ENCODE peak calls at places on chromosomes 6 and 20, in four cellular contexts. C is AG04450, N is pancreas, V is HFFc6. R is an unnamed sample.

GRCh38 chr6:76592561-76592960 is 520.1 kb upstream of the IMPG1 start:
- DNase-seq in N (no peak), C (no peak), V (no peak), R (no peak)

GRCh38 chr6:39929733-39930461 is 4.4 kb downstream of the MOCS1 start:
- DNase-seq in N (no peak), V (peak; percentile 17), C (no peak), R (no peak)

GRCh38 chr6:161233986-161234620 is 39.8 kb downstream of the AGPAT4 start:
- DNase-seq in C (peak; percentile 83), N (peak; percentile 32), V (peak; percentile 91), R (no peak)

GRCh38 chr20:62131560-62132320 is 9.5 kb downstream of the LSM14B start:
- DNase-seq in V (no peak), C (no peak), N (no peak), R (no peak)

GRCh38 chr6:35718911-35719381 is 17.9 kb upstream of the ARMC12 start:
- DNase-seq in N (no peak), V (no peak), C (no peak), R (peak; percentile 46)

GRCh38 chr6:14146459-14147096 is 29.0 kb downstream of the CD83 start:
- DNase-seq in C (no peak), N (no peak), V (no peak), R (no peak)

GRCh38 chr6:33298773-33299236 is at the start of gene RGL2:
- DNase-seq in V (no peak), N (peak; percentile 87), C (no peak), R (peak; percentile 68)

GRCh38 chr6:153965996-153966395 is 73.0 kb upstream of the OPRM1 start:
- DNase-seq in N (no peak), C (no peak), V (no peak), R (no peak)

GRCh38 chr20:12570371-12570770 is 438.4 kb upstream of the SPTLC3 start:
- DNase-seq in V (no peak), C (no peak), N (no peak), R (no peak)

GRCh38 chr6:33289784-33290315 is 449 bp downstream of the PFDN6 start:
- DNase-seq in V (no peak), C (no peak), N (no peak), R (no peak)

GRCh38 chr6:45416700-45417099 is 39.0 kb upstream of the SUPT3H start:
- DNase-seq in N (no peak), C (no peak), V (peak; percentile 87), R (no peak)

GRCh38 chr20:32017711-32018251 is 7.5 kb downstream of the CCM2L start:
- DNase-seq in N (peak; percentile 66), C (no peak), V (no peak), R (peak; percentile 73)

GRCh38 chr6:28867078-28867414 is 56.7 kb downstream of the TRIM27 start:
- DNase-seq in N (no peak), C (no peak), V (no peak), R (no peak)

GRCh38 chr20:35568645-35569044 is 26.8 kb downstream of the ERGIC3 start:
- DNase-seq in C (no peak), V (no peak), N (no peak), R (no peak)
- TF ChIP-seq CTCF in C (peak; percentile 26), V (peak; percentile 40), N (no peak), R (no peak)

DNA sequence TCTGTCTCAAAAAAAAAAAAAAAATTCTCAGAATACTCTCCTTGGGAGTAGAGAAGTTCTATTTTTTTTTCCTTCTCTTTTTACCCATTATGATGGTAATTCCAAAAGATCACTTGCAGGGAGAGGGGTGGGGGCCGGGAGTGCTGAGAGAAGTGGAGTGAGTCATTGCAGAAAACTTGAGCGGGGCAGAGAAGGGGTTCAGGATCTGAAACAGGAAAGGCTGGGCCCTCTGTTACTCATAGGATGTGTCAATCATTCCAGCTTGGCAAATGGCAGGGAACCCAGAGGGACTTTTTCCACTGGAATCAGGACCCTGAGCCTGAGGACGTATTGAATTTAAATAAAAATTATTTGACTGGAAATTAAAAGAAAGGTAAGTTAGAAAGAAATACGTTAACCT is 111.4 kb upstream of the ARMC2 start:
- DNase-seq in N (no peak), C (peak; percentile 50), V (peak; percentile 80), R (no peak)
- TF ChIP-seq CTCF in N (no peak), C (no peak), V (no peak), R (no peak)

DNA sequence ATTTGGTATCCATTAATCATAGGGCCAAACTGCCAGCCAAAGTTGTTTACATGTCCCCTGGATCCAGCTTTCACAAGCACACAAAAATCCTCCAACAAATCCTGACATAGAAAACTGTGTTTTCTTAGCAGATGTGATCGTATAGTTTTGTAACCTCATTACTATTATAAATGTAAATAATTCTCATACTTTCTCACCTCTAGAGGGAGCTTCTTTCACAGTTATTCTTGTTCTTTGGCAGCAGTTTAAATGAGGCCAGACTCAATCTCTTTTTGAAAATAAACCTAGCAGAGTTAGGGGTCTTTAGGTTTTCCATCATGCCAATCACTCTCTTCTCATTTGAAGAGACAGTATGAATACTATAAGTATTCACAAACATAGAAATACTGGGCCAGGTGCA is 17.0 kb upstream of the ZNF318 start:
- DNase-seq in V (no peak), C (no peak), N (no peak), R (no peak)
- TF ChIP-seq CTCF in V (peak; percentile 74), C (peak; percentile 46), N (peak; percentile 34), R (peak; percentile 39)

DNA sequence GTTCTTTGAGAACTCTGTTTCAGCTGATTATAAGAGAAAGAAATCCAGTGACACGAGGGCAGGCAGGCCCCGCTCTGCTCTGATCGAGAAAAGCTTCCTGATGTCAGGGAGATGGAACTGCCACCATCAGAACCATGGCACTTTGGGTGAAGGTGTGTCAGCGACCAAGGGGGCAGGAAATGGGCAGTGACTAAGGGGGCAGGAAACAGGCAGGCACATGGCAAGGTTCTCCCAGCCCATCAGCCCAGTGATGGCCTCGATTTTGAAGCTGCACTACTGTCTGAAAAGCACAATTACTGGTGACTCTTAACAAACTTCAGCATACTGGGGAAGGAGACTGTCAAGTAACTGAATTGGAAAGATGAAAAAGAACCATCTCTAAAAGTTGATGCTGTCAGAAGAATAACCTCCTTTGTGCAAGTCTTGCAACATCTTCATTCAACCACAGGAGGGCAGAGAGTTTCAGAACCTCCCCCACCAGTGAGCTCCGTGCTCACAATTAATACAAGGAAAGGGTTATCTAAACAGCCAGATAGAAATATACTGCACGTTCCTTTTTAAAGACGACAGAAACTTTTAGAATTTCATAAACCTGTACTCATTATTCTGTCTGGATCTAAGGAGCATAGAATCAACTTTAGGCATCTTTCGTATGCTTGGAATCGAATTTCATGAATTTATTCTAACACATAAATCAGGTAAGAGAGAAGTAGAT is 39.1 kb downstream of the TMX4 start:
- DNase-seq in C (peak; percentile 24), N (no peak), V (peak; percentile 38), R (peak; percentile 34)
- TF ChIP-seq CTCF in C (peak; percentile 71), N (peak; percentile 9), V (peak; percentile 78), R (peak; percentile 47)

GRCh38 chr20:298755-299391 is 1.5 kb downstream of the ZCCHC3 start:
- DNase-seq in V (no peak), C (no peak), N (no peak), R (no peak)

GRCh38 chr20:294602-295001 is 2.8 kb upstream of the ZCCHC3 start:
- DNase-seq in N (no peak), C (no peak), V (no peak), R (no peak)

GRCh38 chr20:295804-296203 is 1.6 kb upstream of the ZCCHC3 start:
- DNase-seq in C (no peak), V (no peak), N (no peak), R (no peak)

GRCh38 chr20:297925-298754 is 770 bp downstream of the ZCCHC3 start:
- DNase-seq in N (peak; percentile 71), V (peak; percentile 71), C (no peak), R (peak; percentile 65)

GRCh38 chr20:297098-297924 is at the start of gene ZCCHC3:
- DNase-seq in C (peak; percentile 93), V (peak; percentile 85), N (peak; percentile 82), R (peak; percentile 95)
- TF ChIP-seq CTCF in C (peak; percentile 5), V (peak; percentile 39), N (no peak), R (no peak)

DNA sequence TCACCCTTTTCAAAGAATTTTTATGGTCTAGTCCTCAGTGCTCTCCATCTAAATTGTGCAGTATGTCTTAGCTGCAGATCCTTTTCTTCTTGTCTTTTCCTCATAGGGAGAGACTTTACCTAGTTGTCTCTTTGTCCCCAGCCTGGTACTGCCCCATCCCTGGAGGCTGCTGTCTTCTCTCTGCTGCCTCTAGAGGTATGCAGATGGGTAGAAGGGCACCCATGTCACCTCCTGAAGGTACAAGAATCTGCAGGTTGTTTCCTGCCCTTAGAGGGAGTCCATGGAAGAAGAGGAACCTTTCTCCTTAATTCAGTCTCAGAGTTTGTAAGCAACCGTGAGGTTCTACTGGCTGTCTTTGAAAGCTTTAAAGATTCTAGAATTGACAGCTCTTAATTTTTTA is 39.1 kb downstream of the MCM8 start:
- DNase-seq in V (no peak), N (no peak), C (no peak), R (no peak)
- TF ChIP-seq CTCF in V (peak; percentile 24), N (no peak), C (no peak), R (peak; percentile 4)

DNA sequence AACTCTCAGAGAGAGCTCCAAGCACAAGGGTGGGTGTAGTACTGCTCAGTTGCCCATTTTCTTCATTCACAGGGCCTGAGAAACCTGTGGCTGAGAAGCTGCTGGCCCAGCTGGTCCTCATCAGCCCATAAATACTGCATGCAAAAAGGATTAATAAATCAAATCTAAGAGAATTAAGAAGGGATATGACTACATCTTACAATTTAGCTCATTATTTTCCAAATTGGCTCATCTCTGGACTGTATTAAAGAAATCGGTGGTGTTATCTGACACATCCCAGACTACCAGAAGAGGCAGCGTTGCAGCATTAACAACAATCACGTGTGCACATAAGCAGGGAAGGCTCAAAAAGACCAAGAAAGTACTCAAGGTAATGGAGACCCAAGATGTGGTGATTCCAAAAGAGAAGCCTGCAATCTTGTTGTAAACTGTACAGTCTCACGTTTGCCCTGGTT is 90.7 kb downstream of the CD24 start:
- DNase-seq in V (no peak), N (no peak), C (no peak), R (no peak)
- TF ChIP-seq CTCF in V (peak; percentile 17), N (no peak), C (no peak), R (peak; percentile 24)

GRCh38 chr6:145886228-145886956 is 71.8 kb upstream of the FBXO30 start:
- DNase-seq in N (no peak), C (peak; percentile 39), V (peak; percentile 74), R (no peak)

GRCh38 chr6:145891126-145891525 is 73.0 kb downstream of the SHPRH start:
- DNase-seq in C (peak; percentile 86), N (no peak), V (peak; percentile 70), R (no peak)

GRCh38 chr6:145890422-145890821 is 73.7 kb downstream of the SHPRH start:
- DNase-seq in N (no peak), C (no peak), V (no peak), R (no peak)

GRCh38 chr6:145891565-145891964 is 72.6 kb downstream of the SHPRH start:
- DNase-seq in V (peak; percentile 22), N (no peak), C (no peak), R (no peak)

DNA sequence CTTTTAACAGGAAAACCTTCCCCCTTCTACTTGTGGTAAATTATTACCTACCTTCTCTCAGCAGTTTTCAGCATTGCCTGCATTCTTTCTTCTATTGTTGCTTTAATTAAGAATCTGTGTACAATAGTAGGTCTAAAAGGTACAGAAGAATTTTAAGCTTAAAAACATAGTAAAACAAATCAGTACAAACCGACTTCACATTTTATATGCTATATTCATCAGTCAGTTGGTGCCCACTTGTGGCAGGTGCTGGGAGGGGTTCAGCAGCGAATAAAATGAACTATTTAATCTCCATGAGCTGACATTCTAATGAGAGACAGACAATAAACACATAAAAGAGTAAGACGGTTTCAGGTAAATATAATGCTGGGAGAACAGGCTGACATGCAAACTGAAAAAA is 73.4 kb upstream of the FBXO30 start:
- DNase-seq in C (no peak), V (peak; percentile 20), N (no peak), R (no peak)
- TF ChIP-seq CTCF in C (peak; percentile 72), V (peak; percentile 75), N (no peak), R (peak; percentile 62)

GRCh38 chr6:122789862-122790739 is 1.0 kb downstream of the SMPDL3A start:
- DNase-seq in N (peak; percentile 41), V (no peak), C (no peak), R (peak; percentile 44)
- TF ChIP-seq CTCF in N (no peak), V (peak; percentile 26), C (no peak), R (no peak)

R was measured in GM13977.